ENCODE peak calls at places on chromosomes 6 and 20, in ten cellular contexts. M is ACHN; K is GM13976; C is LoVo; J is IMR-90; D is activated naive CD4-positive, alpha-beta T cell treated with anti-CD3 and anti-CD28 coated beads, Interleukin-2, amount 10 ng/mL, durations not matched to agents 7 days and 5 days; H is neuronal stem cell; P is cardiac fibroblast; F is Calu3; T is endodermal cell. R is an unnamed sample.

GRCh38 chr20:11453430-11453829 is 464.3 kb upstream of the BTBD3 start:
- DNase-seq in K (no peak), P (peak; percentile 29), M (peak; percentile 44), D (no peak), J (peak; percentile 87), F (no peak), T (no peak), C (peak; percentile 10), H (no peak), R (peak; percentile 37)

GRCh38 chr6:18053071-18053475 is 65.6 kb upstream of the KIF13A start:
- DNase-seq in T (no peak), D (no peak), M (no peak), J (peak; percentile 75), H (no peak), K (no peak), C (no peak), F (no peak), P (no peak), R (peak; percentile 84)

GRCh38 chr6:106097368-106098231 is 11.5 kb downstream of the PRDM1 start:
- DNase-seq in H (no peak), D (peak; percentile 70), J (peak; percentile 63), F (no peak), P (peak; percentile 57), C (peak; percentile 47), T (no peak), M (peak; percentile 29), K (peak; percentile 45), R (no peak)

GRCh38 chr20:19349879-19350278 is 137.4 kb downstream of the SLC24A3 start:
- DNase-seq in H (no peak), T (no peak), J (no peak), D (no peak), M (no peak), P (no peak), C (no peak), F (no peak), K (no peak), R (no peak)

GRCh38 chr6:160132776-160133338 is 11.2 kb downstream of the SLC22A1 start:
- DNase-seq in K (peak; percentile 40), C (no peak), F (no peak), D (no peak), P (no peak), M (no peak), H (no peak), T (peak; percentile 69), J (peak; percentile 63), R (no peak)

GRCh38 chr6:119310486-119311036 is 39.0 kb downstream of the MAN1A1 start:
- DNase-seq in H (no peak), K (no peak), P (peak; percentile 24), F (no peak), C (no peak), T (no peak), D (no peak), J (peak; percentile 54), M (no peak), R (no peak)

GRCh38 chr20:36521526-36521925 is 19.8 kb upstream of the MYL9 start:
- DNase-seq in J (no peak), D (no peak), K (no peak), P (no peak), F (no peak), T (no peak), C (no peak), H (no peak), M (no peak), R (no peak)

GRCh38 chr6:583639-584038 is 73.3 kb downstream of the HUS1B start:
- DNase-seq in K (no peak), M (no peak), T (no peak), C (no peak), F (no peak), P (no peak), J (no peak), D (no peak), H (no peak), R (no peak)

GRCh38 chr20:57464642-57465211 is 60.2 kb downstream of the CTCFL start:
- DNase-seq in C (no peak), P (peak; percentile 33), M (peak; percentile 25), J (no peak), H (no peak), K (no peak), T (no peak), F (peak; percentile 53), D (no peak), R (no peak)

GRCh38 chr6:52087498-52087999 is at the start of gene PKHD1:
- DNase-seq in T (peak; percentile 52), M (peak; percentile 77), K (peak; percentile 18), C (peak; percentile 38), J (peak; percentile 13), D (no peak), H (no peak), F (peak; percentile 73), P (peak; percentile 1), R (no peak)

GRCh38 chr6:163735076-163735475 is 320.6 kb downstream of the QKI start:
- DNase-seq in C (no peak), P (no peak), J (no peak), T (peak; percentile 17), D (no peak), K (no peak), F (no peak), H (no peak), M (no peak), R (no peak)

GRCh38 chr6:11486051-11486450 is 51.5 kb upstream of the TMEM170B start:
- DNase-seq in J (no peak), H (no peak), F (no peak), M (no peak), C (no peak), P (no peak), K (no peak), D (no peak), T (no peak), R (no peak)

GRCh38 chr6:155623450-155624178 is 168.0 kb upstream of the NOX3 start:
- DNase-seq in M (no peak), T (no peak), D (no peak), P (no peak), K (no peak), H (no peak), C (no peak), F (no peak), J (no peak), R (no peak)

GRCh38 chr6:40210628-40211056 is 276.4 kb upstream of the MOCS1 start:
- DNase-seq in C (no peak), T (no peak), K (no peak), D (no peak), F (no peak), P (no peak), J (no peak), H (no peak), M (no peak), R (no peak)

GRCh38 chr6:89144358-89145041 is 1.4 kb upstream of the PM20D2 start:
- DNase-seq in K (peak; percentile 53), J (no peak), T (no peak), F (no peak), H (no peak), D (no peak), P (no peak), C (no peak), M (no peak), R (no peak)

GRCh38 chr6:150029749-150030148 is 4.4 kb upstream of the RAET1L start:
- DNase-seq in T (peak; percentile 49), H (no peak), P (no peak), D (no peak), F (no peak), K (no peak), J (no peak), M (no peak), C (no peak), R (no peak)

GRCh38 chr6:23394699-23395098 is 731.3 kb upstream of the NRSN1 start:
- DNase-seq in T (no peak), K (no peak), F (no peak), M (no peak), D (no peak), P (no peak), J (peak; percentile 40), C (no peak), H (no peak), R (no peak)

GRCh38 chr6:2231438-2231837 is 14.0 kb downstream of the GMDS start:
- DNase-seq in C (no peak), M (no peak), P (peak; percentile 55), F (no peak), K (no peak), T (no peak), J (peak; percentile 18), D (no peak), H (no peak), R (no peak)

GRCh38 chr6:36590237-36590636 is 3.9 kb upstream of the SRSF3 start:
- DNase-seq in K (no peak), F (peak; percentile 72), P (peak; percentile 77), J (peak; percentile 86), M (peak; percentile 51), H (no peak), T (no peak), D (peak; percentile 9), C (no peak), R (no peak)

GRCh38 chr6:16080204-16080603 is 48.7 kb upstream of the MYLIP start:
- DNase-seq in P (no peak), K (no peak), M (no peak), D (no peak), T (no peak), J (no peak), H (no peak), C (no peak), F (no peak), R (no peak)

GRCh38 chr20:14521436-14521835 is 184.0 kb upstream of the FLRT3 start:
- DNase-seq in T (no peak), F (no peak), C (no peak), K (no peak), J (peak; percentile 41), H (no peak), P (no peak), M (no peak), D (no peak), R (peak; percentile 92)

GRCh38 chr20:63060057-63060991 is 53.6 kb upstream of the BHLHE23 start:
- DNase-seq in D (peak; percentile 11), K (no peak), M (peak; percentile 75), J (peak; percentile 22), P (peak; percentile 20), H (no peak), C (no peak), F (no peak), T (peak; percentile 49), R (no peak)

GRCh38 chr6:68635706-68636513 is 828 bp downstream of the ADGRB3 start:
- DNase-seq in K (peak; percentile 39), D (peak; percentile 20), J (no peak), H (peak; percentile 23), C (no peak), M (no peak), P (peak; percentile 29), F (no peak), T (peak; percentile 72), R (no peak)

GRCh38 chr6:4446982-4447381 is 311.6 kb upstream of the ECI2 start:
- DNase-seq in F (no peak), T (no peak), H (no peak), K (no peak), M (no peak), C (no peak), D (no peak), J (peak; percentile 92), P (peak; percentile 88), R (no peak)

GRCh38 chr6:168504366-168504765 is 63.4 kb downstream of the SMOC2 start:
- DNase-seq in T (no peak), C (no peak), P (no peak), M (no peak), J (no peak), D (no peak), F (no peak), K (no peak), H (no peak), R (no peak)

GRCh38 chr20:34495307-34495706 is 20.9 kb upstream of the DYNLRB1 start:
- DNase-seq in T (no peak), J (no peak), M (no peak), H (no peak), K (no peak), C (no peak), D (no peak), F (no peak), P (no peak), R (no peak)

GRCh38 chr6:165317723-165318122 is 8.3 kb upstream of the C6orf118 start:
- DNase-seq in T (no peak), K (no peak), P (no peak), M (no peak), H (no peak), F (no peak), C (no peak), J (no peak), D (no peak), R (no peak)

GRCh38 chr6:55089325-55089724 is 85.0 kb upstream of the HCRTR2 start:
- DNase-seq in M (no peak), K (no peak), C (no peak), T (no peak), P (no peak), H (no peak), J (no peak), D (no peak), F (no peak), R (no peak)

R was measured in epithelial cell of prostate.